ENCODE peak calls at places on chromosome 2, in eight cellular contexts. J is activated CD4-positive, CD25-positive, alpha-beta regulatory T cell; Y is erythroblast; K is NCI-H1436; D is NCI-H345; Q is fibroblast of lung; T is substantia nigra; P is ureter. F is an unnamed sample.

GRCh38 chr2:230974096-230974913 is 21.6 kb upstream of the SPATA3 start:
- DNase-seq in J (peak; percentile 35), Y (no peak), K (no peak), D (no peak), Q (peak; percentile 93), T (no peak), P (no peak), F (no peak)

GRCh38 chr2:28395334-28396061 is 2.8 kb downstream of the FOSL2 start:
- DNase-seq in J (no peak), Y (no peak), K (no peak), D (no peak), Q (peak; percentile 65), T (no peak), P (peak; percentile 75), F (no peak)

GRCh38 chr2:105409717-105410116 is 10.9 kb upstream of the FHL2 start:
- DNase-seq in J (no peak), Y (no peak), K (no peak), D (no peak), Q (peak; percentile 99), T (peak; percentile 45), P (peak; percentile 86), F (no peak)

GRCh38 chr2:121529439-121530209 is 1.1 kb upstream of the RNU4ATAC start:
- DNase-seq in J (peak; percentile 54), Y (peak; percentile 71), K (peak; percentile 58), D (peak; percentile 75), Q (peak; percentile 68), T (peak; percentile 76), P (peak; percentile 74), F (no peak)

GRCh38 chr2:145190031-145190703 is 670.2 kb upstream of the ZEB2 start:
- DNase-seq in J (no peak), Y (no peak), K (no peak), D (no peak), Q (peak; percentile 20), T (no peak), P (no peak), F (no peak)

GRCh38 chr2:156327835-156328401 is 4.6 kb downstream of the NR4A2 start:
- DNase-seq in J (no peak), Y (no peak), K (no peak), D (no peak), Q (no peak), T (no peak), P (no peak), F (no peak)

GRCh38 chr2:165382362-165382761 is 87.1 kb upstream of the CSRNP3 start:
- DNase-seq in J (no peak), Y (no peak), K (no peak), D (no peak), Q (no peak), T (no peak), P (no peak), F (no peak)

GRCh38 chr2:222982010-222982908 is 69.7 kb upstream of the KCNE4 start:
- DNase-seq in J (no peak), Y (peak; percentile 21), K (peak; percentile 11), D (peak; percentile 39), Q (peak; percentile 78), T (peak; percentile 40), P (peak; percentile 67), F (no peak)

GRCh38 chr2:45406626-45407025 is 204.4 kb downstream of the SRBD1 start:
- DNase-seq in J (no peak), Y (no peak), K (peak; percentile 41), D (no peak), Q (peak; percentile 18), T (no peak), P (no peak), F (no peak)

GRCh38 chr2:109494842-109495241 is 118.9 kb downstream of the SEPTIN10 start:
- DNase-seq in J (no peak), Y (no peak), K (no peak), D (no peak), Q (no peak), T (no peak), P (no peak), F (no peak)

GRCh38 chr2:239502430-239503221 is 101.8 kb upstream of the HDAC4 start:
- DNase-seq in J (no peak), Y (no peak), K (peak; percentile 32), D (peak; percentile 97), Q (no peak), T (no peak), P (no peak), F (no peak)

GRCh38 chr2:23230885-23231284 is 154.1 kb upstream of the KLHL29 start:
- DNase-seq in J (no peak), Y (no peak), K (no peak), D (no peak), Q (no peak), T (no peak), P (peak; percentile 7), F (no peak)

GRCh38 chr2:177545981-177546600 is 153.5 kb downstream of the AGPS start:
- DNase-seq in J (no peak), Y (peak; percentile 6), K (no peak), D (no peak), Q (no peak), T (no peak), P (no peak), F (no peak)

GRCh38 chr2:235768606-235769005 is 274.8 kb downstream of the AGAP1 start:
- DNase-seq in J (no peak), Y (no peak), K (no peak), D (no peak), Q (peak; percentile 26), T (no peak), P (peak; percentile 39), F (no peak)

GRCh38 chr2:8794923-8795825 is 42.2 kb downstream of the KIDINS220 start:
- DNase-seq in J (no peak), Y (no peak), K (no peak), D (no peak), Q (peak; percentile 72), T (no peak), P (no peak), F (no peak)

GRCh38 chr2:20425371-20425881 is 21.4 kb upstream of the RHOB start:
- DNase-seq in J (no peak), Y (no peak), K (no peak), D (no peak), Q (peak; percentile 72), T (no peak), P (peak; percentile 32), F (peak; percentile 22)

GRCh38 chr2:67055387-67056304 is 341.5 kb upstream of the ETAA1 start:
- DNase-seq in J (no peak), Y (no peak), K (no peak), D (no peak), Q (no peak), T (no peak), P (no peak), F (no peak)

GRCh38 chr2:219261024-219261855 is 7.5 kb upstream of the TUBA4A start:
- DNase-seq in J (no peak), Y (no peak), K (no peak), D (no peak), Q (no peak), T (no peak), P (no peak), F (no peak)

GRCh38 chr2:170122883-170123547 is 54.9 kb upstream of the MYO3B start:
- DNase-seq in J (no peak), Y (no peak), K (no peak), D (peak; percentile 21), Q (peak; percentile 76), T (no peak), P (no peak), F (no peak)

GRCh38 chr2:43082111-43082877 is 144.1 kb downstream of the ZFP36L2 start:
- DNase-seq in J (no peak), Y (no peak), K (no peak), D (no peak), Q (peak; percentile 86), T (peak; percentile 47), P (no peak), F (no peak)

GRCh38 chr2:1900736-1901135 is 156.4 kb upstream of the PXDN start:
- DNase-seq in J (no peak), Y (no peak), K (no peak), D (no peak), Q (no peak), T (no peak), P (no peak), F (peak; percentile 74)

GRCh38 chr2:71004857-71005256 is 10.2 kb upstream of the TEX261 start:
- DNase-seq in J (no peak), Y (no peak), K (no peak), D (no peak), Q (no peak), T (no peak), P (no peak), F (no peak)

GRCh38 chr2:74093840-74094239 is 53.9 kb downstream of the BOLA3 start:
- DNase-seq in J (no peak), Y (no peak), K (no peak), D (no peak), Q (no peak), T (no peak), P (no peak), F (no peak)

F was measured in vagina.